ENCODE peak calls at places on chromosome 15, in five cellular contexts. G is mesendoderm, C is foreskin fibroblast, E is GM12878, A is bronchial epithelial cell. L is an unnamed sample.

GRCh38 chr15:85047271-85047948 is 65.8 kb downstream of the PDE8A start:
- DNase-seq in E (no peak), G (peak), C (peak), A (peak), L (peak)

GRCh38 chr15:38554354-38554753 is 10.3 kb downstream of the RASGRP1 start:
- DNase-seq in G (no peak), C (no peak), A (no peak), E (no peak), L (peak)

GRCh38 chr15:96330450-96331140 is at the start of gene NR2F2:
- DNase-seq in G (peak), E (peak), C (peak), A (peak), L (peak)

GRCh38 chr15:101444015-101444414 is 45.5 kb downstream of the PCSK6 start:
- DNase-seq in C (peak), E (no peak), G (no peak), A (no peak), L (no peak)

GRCh38 chr15:63381301-63382192 is at the start of gene CA12:
- DNase-seq in A (peak), E (no peak), G (peak), C (peak), L (no peak)

GRCh38 chr15:69976366-69976994 is 121.2 kb downstream of the TLE3 start:
- DNase-seq in A (peak), G (peak), E (no peak), C (peak), L (peak)

GRCh38 chr15:80777836-80778620 is 1.1 kb upstream of the CEMIP start:
- DNase-seq in C (no peak), G (no peak), A (peak), E (no peak), L (no peak)

GRCh38 chr15:95170587-95171380 is 939.4 kb downstream of the MCTP2 start:
- DNase-seq in E (no peak), G (no peak), A (no peak), C (peak), L (no peak)

GRCh38 chr15:101348643-101349496 is 53.8 kb upstream of the SNRPA1 start:
- DNase-seq in C (no peak), E (no peak), G (peak), A (peak), L (no peak)

GRCh38 chr15:86558678-86559077 is 479.0 kb downstream of the AGBL1 start:
- DNase-seq in G (no peak), C (no peak), A (no peak), E (no peak), L (no peak)

GRCh38 chr15:69723404-69724097 is 270.9 kb downstream of the RPLP1 start:
- DNase-seq in E (no peak), C (no peak), G (peak), A (no peak), L (peak)

GRCh38 chr15:51681303-51681963 is at the start of gene SCG3:
- DNase-seq in G (peak), A (peak), C (peak), E (no peak), L (peak)

GRCh38 chr15:93289951-93290350 is 200.9 kb upstream of the RGMA start:
- DNase-seq in C (no peak), E (no peak), A (no peak), G (no peak), L (no peak)
- H3K4me3 ChIP-seq in C (no peak), E (no peak), A (no peak), G (no peak), L (no peak)

DNA sequence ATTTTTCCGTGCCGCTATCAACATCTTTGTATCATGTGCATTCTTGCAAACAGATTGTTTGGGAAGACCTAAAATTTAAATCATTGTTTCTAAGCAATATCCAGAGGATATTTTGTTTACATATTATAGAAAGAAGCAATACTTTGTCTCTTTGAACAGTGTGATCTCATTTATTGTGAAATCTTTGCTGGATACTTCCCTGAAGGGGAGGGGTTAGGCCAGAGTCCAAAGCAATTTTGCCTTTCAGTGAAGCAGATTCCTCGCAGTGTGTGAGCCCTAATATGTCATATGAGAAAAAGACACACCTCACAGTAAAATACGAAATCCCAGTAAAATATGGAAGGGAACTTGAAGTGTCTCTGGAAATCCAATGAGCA is 158.7 kb upstream of the SLCO3A1 start:
- DNase-seq in G (no peak), A (peak), C (peak), E (no peak), L (no peak)
- H3K4me3 ChIP-seq in G (no peak), A (no peak), C (peak), E (no peak), L (no peak)

GRCh38 chr15:39622660-39623549 is 42.0 kb downstream of the THBS1 start:
- DNase-seq in E (no peak), A (no peak), C (no peak), G (no peak), L (no peak)

GRCh38 chr15:39625451-39625850 is 44.6 kb downstream of the THBS1 start:
- DNase-seq in G (no peak), C (no peak), E (no peak), A (no peak), L (no peak)

GRCh38 chr15:39621961-39622360 is 41.1 kb downstream of the THBS1 start:
- DNase-seq in A (no peak), E (no peak), G (no peak), C (peak), L (no peak)

GRCh38 chr15:39624806-39625205 is 43.9 kb downstream of the THBS1 start:
- DNase-seq in G (no peak), C (peak), A (peak), E (peak), L (peak)

DNA sequence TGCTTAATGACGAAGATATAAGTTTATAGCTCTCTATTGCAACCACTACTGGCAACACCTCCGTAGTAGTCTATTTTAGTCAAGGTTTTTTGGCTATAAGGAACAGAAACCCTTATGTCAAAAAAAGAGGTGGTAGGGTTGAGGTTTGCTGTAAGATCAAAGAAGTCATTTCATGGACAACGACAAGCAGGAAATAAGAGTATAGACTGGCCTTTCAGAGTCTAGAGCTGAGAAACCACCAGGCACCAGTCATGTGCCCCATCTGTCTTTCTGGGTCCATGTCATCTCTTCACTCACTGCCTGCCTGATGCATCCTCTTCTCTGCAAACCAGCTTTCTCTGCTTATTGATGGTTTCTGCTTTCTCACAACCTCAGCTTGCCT is 42.7 kb downstream of the THBS1 start:
- DNase-seq in E (peak), G (no peak), C (no peak), A (no peak), L (peak)
- H3K4me3 ChIP-seq in E (no peak), G (no peak), C (no peak), A (no peak), L (no peak)

DNA sequence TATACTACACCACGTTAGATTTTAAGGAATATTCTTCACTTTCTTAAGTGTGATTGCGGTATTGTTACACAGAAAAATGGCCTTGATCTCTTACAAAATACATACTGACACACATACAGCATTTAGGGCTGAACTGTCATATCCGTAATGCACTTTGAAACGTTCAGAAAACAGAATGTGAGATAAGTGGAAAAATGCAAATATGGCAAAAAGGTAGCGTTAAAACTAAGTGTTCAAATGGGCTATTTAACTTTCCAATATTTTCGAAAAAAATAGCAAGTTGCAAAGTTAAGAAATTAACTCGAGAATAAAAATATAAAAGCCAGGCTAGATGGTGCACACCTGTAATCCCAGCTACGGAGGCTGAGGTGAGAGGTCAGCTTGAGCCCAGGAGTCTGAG is 1.7 kb downstream of the ZNF280D start:
- DNase-seq in E (no peak), G (no peak), A (no peak), C (no peak), L (no peak)
- H3K4me3 ChIP-seq in E (peak), G (no peak), A (no peak), C (peak), L (peak)

GRCh38 chr15:41856262-41856661 is 17.6 kb downstream of the PLA2G4B start:
- DNase-seq in C (no peak), E (no peak), A (no peak), G (no peak), L (no peak)
- H3K4me3 ChIP-seq in C (no peak), E (no peak), A (no peak), G (no peak), L (no peak)

GRCh38 chr15:66628976-66629723 is 63.4 kb upstream of the LCTL start:
- DNase-seq in A (no peak), E (no peak), C (no peak), G (no peak), L (no peak)
- H3K4me3 ChIP-seq in A (no peak), E (no peak), C (no peak), G (no peak), L (no peak)

GRCh38 chr15:72782993-72783562 is 480 bp downstream of the ADPGK start:
- DNase-seq in A (peak), G (peak), E (peak), C (no peak), L (peak)

GRCh38 chr15:72774696-72775383 is 8.7 kb downstream of the ADPGK start:
- DNase-seq in G (no peak), C (no peak), E (no peak), A (no peak), L (no peak)

GRCh38 chr15:72782274-72782992 is 1.1 kb downstream of the ADPGK start:
- DNase-seq in E (no peak), G (no peak), C (no peak), A (no peak), L (peak)

GRCh38 chr15:72781621-72782020 is 1.9 kb downstream of the ADPGK start:
- DNase-seq in A (no peak), G (no peak), C (no peak), E (no peak), L (no peak)

DNA sequence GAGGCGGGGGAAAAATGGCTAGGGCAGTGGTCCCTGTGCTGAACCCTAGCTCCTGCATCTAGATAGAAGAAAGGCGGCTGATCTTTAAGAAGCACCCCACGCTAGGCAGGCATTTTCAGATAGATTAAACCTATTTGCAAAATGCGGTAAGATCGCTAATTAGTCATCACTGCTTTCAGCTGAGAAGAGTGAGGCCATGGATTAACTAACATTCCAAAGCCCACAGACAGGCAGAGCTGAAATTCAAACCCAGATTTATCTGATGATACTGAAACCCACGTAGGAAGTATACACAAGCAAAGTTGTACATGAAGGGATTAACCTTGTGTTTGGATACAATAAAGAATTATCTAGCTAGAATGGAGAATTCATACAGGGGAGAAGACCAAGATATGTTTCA is 4.8 kb downstream of the ADPGK start:
- DNase-seq in G (no peak), C (no peak), E (no peak), A (no peak), L (no peak)
- H3K4me3 ChIP-seq in G (no peak), C (no peak), E (no peak), A (no peak), L (no peak)

L was measured in GM12865.